ENCODE peak calls at places on chromosomes 5 and 9, in five cellular contexts. E, C, B, K and V are unnamed samples.

GRCh38 chr5:140342287-140342686 is 4.1 kb downstream of the HBEGF start:
- DNase-seq in C (no peak), E (no peak), K (peak; percentile 60), B (peak; percentile 68), V (no peak)

GRCh38 chr5:116663081-116663480 is 88.5 kb upstream of the SEMA6A start:
- DNase-seq in K (no peak), C (no peak), E (no peak), B (no peak), V (no peak)

GRCh38 chr5:58462154-58462553 is 2.3 kb upstream of the PLK2 start:
- DNase-seq in K (no peak), B (no peak), E (no peak), C (no peak), V (no peak)

GRCh38 chr9:124779368-124780059 is 2.6 kb downstream of the OLFML2A start:
- DNase-seq in E (peak; percentile 69), C (no peak), K (no peak), B (peak; percentile 59), V (no peak)

GRCh38 chr9:122340161-122340560 is 30.7 kb upstream of the PTGS1 start:
- DNase-seq in K (no peak), E (no peak), C (no peak), B (no peak), V (no peak)

GRCh38 chr9:27154923-27155322 is 45.9 kb downstream of the TEK start:
- DNase-seq in E (peak; percentile 74), C (no peak), B (no peak), K (peak; percentile 85), V (no peak)

GRCh38 chr5:1498623-1499416 is 24.9 kb downstream of the LPCAT1 start:
- DNase-seq in K (no peak), B (no peak), E (no peak), C (no peak), V (no peak)

GRCh38 chr9:114011313-114011712 is 66.8 kb downstream of the AMBP start:
- DNase-seq in B (peak; percentile 4), K (no peak), E (no peak), C (no peak), V (no peak)

GRCh38 chr9:76516350-76516749 is 57.4 kb downstream of the GCNT1 start:
- DNase-seq in E (no peak), K (no peak), B (no peak), C (no peak), V (no peak)